ENCODE peak calls at places on chromosomes 12 and 14, in four cellular contexts. Y, U, P and J are unnamed samples.

GRCh38 chr12:20711846-20712245 is 16.7 kb downstream of the SLCO1C1 start:
- DNase-seq in Y (no peak), P (no peak), U (no peak), J (no peak)

GRCh38 chr12:130747867-130748740 is 32.0 kb upstream of the RIMBP2 start:
- DNase-seq in P (peak), U (peak), Y (peak), J (peak)

GRCh38 chr14:76434220-76434619 is 58.3 kb downstream of the ESRRB start:
- DNase-seq in P (no peak), Y (no peak), U (no peak), J (no peak)

GRCh38 chr12:128687851-128688250 is 135.9 kb downstream of the SLC15A4 start:
- DNase-seq in Y (no peak), P (no peak), U (no peak), J (no peak)

GRCh38 chr12:58502857-58503256 is 417.4 kb downstream of the LRIG3 start:
- DNase-seq in P (no peak), Y (no peak), U (no peak), J (no peak)

GRCh38 chr12:113247123-113248045 is 26.1 kb downstream of the TPCN1 start:
- DNase-seq in P (no peak), Y (no peak), U (no peak), J (no peak)

GRCh38 chr12:2283910-2284309 is 231.1 kb downstream of the CACNA1C start:
- DNase-seq in P (no peak), Y (no peak), U (peak), J (no peak)

GRCh38 chr14:94689985-94690400 is 77.8 kb downstream of the SERPINA3 start:
- DNase-seq in U (no peak), Y (no peak), P (peak), J (no peak)

GRCh38 chr12:122976648-122976975 is 1.6 kb downstream of the OGFOD2 start:
- DNase-seq in U (no peak), Y (no peak), P (no peak), J (no peak)

GRCh38 chr12:82687020-82687951 is 580 bp downstream of the TMTC2 start:
- DNase-seq in P (peak), U (peak), Y (no peak), J (peak)

GRCh38 chr12:52207106-52207505 is 15.3 kb upstream of the KRT80 start:
- DNase-seq in P (peak), Y (no peak), U (no peak), J (no peak)

GRCh38 chr12:90909069-90909676 is 45.8 kb downstream of the CCER1 start:
- DNase-seq in P (no peak), Y (peak), U (no peak), J (no peak)

GRCh38 chr14:99579077-99579836 is 24.8 kb downstream of the CCDC85C start:
- DNase-seq in Y (no peak), P (no peak), U (peak), J (peak)

GRCh38 chr14:99576761-99577705 is 27.0 kb downstream of the CCDC85C start:
- DNase-seq in U (no peak), P (no peak), Y (no peak), J (no peak)

GRCh38 chr14:99579903-99580570 is 24.0 kb downstream of the CCDC85C start:
- DNase-seq in Y (no peak), U (peak), P (no peak), J (peak)

GRCh38 chr14:99576304-99576703 is 27.7 kb downstream of the CCDC85C start:
- DNase-seq in Y (no peak), P (no peak), U (no peak), J (no peak)

DNA sequence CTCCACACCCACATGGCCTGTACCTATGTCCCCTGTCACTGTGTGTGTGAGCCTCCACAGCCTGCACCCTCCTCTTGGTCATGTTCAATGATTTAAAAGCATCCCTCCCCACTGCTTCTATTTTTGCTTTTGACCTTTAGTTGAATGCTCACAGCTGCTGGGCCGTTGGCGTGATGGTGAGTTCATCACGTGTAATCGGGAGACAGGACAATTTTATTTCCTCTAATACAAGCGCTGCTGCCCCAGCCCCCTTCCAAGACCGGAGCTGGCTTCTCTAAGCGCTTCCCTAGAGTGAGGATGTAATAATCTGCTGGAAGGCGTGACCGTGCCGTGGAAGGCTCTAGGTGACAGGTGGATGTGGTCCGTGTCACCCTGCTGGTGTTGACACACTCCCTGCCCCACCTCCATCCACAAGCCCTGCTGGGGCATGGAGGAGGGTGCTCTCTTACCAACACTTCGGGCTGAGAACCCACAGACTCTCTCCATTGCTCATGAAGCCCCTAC is 25.4 kb downstream of the CCDC85C start:
- DNase-seq in U (peak), P (peak), Y (no peak), J (no peak)
- TF ChIP-seq POLR2A in U (no peak), P (no peak), Y (no peak), J (no peak)

DNA sequence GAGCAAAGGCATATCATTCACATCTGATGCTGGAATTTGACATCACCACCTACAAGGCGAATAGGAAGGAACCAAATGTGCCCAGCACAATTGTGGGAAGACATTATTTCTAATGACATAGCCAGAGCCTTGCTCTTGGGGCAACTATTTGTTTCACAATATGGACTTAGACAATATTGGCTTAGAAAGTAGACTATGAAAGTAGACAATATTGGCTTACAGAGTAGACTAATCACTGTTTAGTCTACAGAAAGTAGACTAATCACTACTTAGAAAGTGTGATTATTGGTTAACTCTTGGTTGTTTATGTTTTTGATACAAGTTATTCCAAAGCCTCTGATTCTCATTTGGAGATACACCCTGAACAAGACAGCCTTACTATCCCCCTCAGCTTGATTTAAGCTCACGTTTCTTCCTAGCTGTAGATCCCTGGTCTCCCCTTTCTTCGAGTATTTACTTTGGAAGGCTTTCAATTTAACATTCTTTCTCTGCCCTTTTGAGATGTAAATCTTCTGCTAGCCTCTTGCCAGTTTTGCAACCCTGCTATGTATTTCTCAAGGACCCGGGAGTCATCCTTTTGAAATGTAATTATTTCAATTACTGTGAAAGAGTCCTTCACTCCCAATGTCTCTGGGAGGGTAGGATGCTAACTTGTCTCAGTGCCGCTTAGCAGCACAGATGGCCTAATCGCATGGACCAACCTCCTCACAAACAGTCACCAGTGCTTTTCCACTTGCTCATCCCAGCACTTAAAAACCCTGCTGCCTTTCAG is 843.2 kb downstream of the GALC start:
- DNase-seq in Y (no peak), U (no peak), P (no peak), J (no peak)
- TF ChIP-seq POLR2AphosphoS5 in Y (no peak), U (no peak), P (no peak), J (no peak)

DNA sequence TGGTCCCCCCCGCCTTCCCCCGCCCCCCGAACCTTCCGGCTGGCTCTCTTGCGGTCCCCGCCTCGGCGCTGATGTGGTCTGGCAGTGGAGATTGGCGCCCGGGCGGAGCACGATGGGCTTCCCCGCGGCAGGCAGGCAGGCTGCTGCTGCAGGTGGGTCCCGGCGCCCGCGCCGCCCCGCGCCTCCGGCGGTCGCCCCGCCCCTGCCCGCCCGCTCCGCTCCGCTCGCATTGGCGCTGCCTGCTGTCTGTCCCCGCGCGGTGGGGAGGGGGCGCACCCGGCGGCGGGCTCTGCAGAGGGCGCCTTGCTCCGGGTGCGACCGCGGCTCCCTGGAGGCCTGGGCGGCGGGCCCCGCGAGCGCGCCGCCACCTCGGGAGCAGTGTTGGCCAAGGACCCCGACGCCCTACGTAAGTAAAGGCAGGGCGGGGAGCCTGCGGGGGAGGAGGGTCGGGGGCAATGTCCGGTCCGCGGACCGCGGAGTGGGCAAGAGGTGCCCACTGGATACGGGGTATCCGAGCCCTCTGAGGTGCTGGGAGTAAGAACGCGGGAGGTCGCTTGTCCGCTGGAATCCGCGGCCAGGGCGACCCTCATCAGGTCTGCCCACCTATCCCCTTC is at the start of gene AKAP5:
- DNase-seq in Y (peak), P (no peak), U (peak), J (peak)
- TF ChIP-seq POLR2A in Y (no peak), P (no peak), U (no peak), J (no peak)

GRCh38 chr14:50058112-50058511 is 58.3 kb downstream of the VCPKMT start:
- DNase-seq in U (no peak), P (no peak), Y (no peak), J (no peak)
- TF ChIP-seq POLR2AphosphoS5 in U (no peak), P (no peak), Y (no peak), J (no peak)